ENCODE peak calls at places on chromosomes 5 and 9, in four cellular contexts. D is H1, W is GM12878, Q is HepG2. X is an unnamed sample.

GRCh38 chr9:24931894-24932293 is 386.2 kb upstream of the IZUMO3 start:
- DNase-seq in Q (no peak), D (no peak), W (no peak), X (no peak)

GRCh38 chr9:127345566-127345965 is 51.4 kb upstream of the SLC2A8 start:
- DNase-seq in D (no peak), Q (no peak), W (no peak), X (no peak)

GRCh38 chr9:4068449-4068848 is 231.4 kb downstream of the GLIS3 start:
- DNase-seq in W (no peak), Q (peak), D (no peak), X (no peak)

GRCh38 chr5:134649163-134649916 is 755 bp downstream of the SEC24A start:
- DNase-seq in D (no peak), W (no peak), Q (no peak), X (peak)

GRCh38 chr5:173326501-173326960 is 1.7 kb downstream of the STC2 start:
- DNase-seq in W (no peak), D (no peak), Q (no peak), X (peak)

GRCh38 chr9:96087669-96088299 is 212.3 kb downstream of the ERCC6L2 start:
- DNase-seq in W (no peak), Q (no peak), D (no peak), X (no peak)

GRCh38 chr9:126981218-126981617 is 66.6 kb downstream of the RALGPS1 start:
- DNase-seq in D (no peak), W (no peak), Q (no peak), X (no peak)

GRCh38 chr5:35393901-35394300 is 163.6 kb upstream of the PRLR start:
- DNase-seq in W (peak), Q (no peak), D (no peak), X (no peak)

GRCh38 chr5:137491121-137491520 is 8.0 kb downstream of the SPOCK1 start:
- DNase-seq in Q (no peak), W (no peak), D (no peak), X (no peak)

GRCh38 chr5:60668715-60669304 is 31.2 kb downstream of the DEPDC1B start:
- DNase-seq in W (no peak), D (no peak), Q (peak), X (peak)

GRCh38 chr5:110054240-110054639 is 364.5 kb downstream of the MAN2A1 start:
- DNase-seq in D (no peak), Q (peak), W (peak), X (peak)

GRCh38 chr5:147349241-147349640 is 114.4 kb downstream of the STK32A start:
- DNase-seq in Q (no peak), D (no peak), W (no peak), X (no peak)

GRCh38 chr9:134163374-134164196 is 779 bp downstream of the RNU6ATAC start:
- DNase-seq in W (no peak), Q (no peak), D (peak), X (no peak)

GRCh38 chr5:79133121-79133656 is 21.6 kb downstream of the BHMT start:
- DNase-seq in Q (peak), W (no peak), D (no peak), X (no peak)

GRCh38 chr5:141863569-141864178 is 14.5 kb downstream of the PCDH1 start:
- DNase-seq in D (no peak), W (no peak), Q (no peak), X (no peak)

GRCh38 chr9:135933114-135933513 is 25.8 kb upstream of the CAMSAP1 start:
- DNase-seq in Q (no peak), D (no peak), W (no peak), X (no peak)

GRCh38 chr5:58933891-58934628 is 351.2 kb downstream of the RAB3C start:
- DNase-seq in W (no peak), Q (no peak), D (no peak), X (no peak)

GRCh38 chr9:137034709-137035506 is 3.0 kb upstream of the FUT7 start:
- DNase-seq in W (peak), D (peak), Q (peak), X (peak)

GRCh38 chr5:73544429-73545402 is 20.7 kb downstream of the ANKRA2 start:
- DNase-seq in Q (peak), D (no peak), W (no peak), X (no peak)

GRCh38 chr5:115831163-115831768 is 10.1 kb downstream of the ATG12 start:
- DNase-seq in W (no peak), Q (peak), D (no peak), X (peak)

GRCh38 chr5:80975065-80975464 is 14.9 kb downstream of the RASGRF2 start:
- DNase-seq in D (no peak), W (no peak), Q (peak), X (no peak)

GRCh38 chr9:77375956-77376532 is 198.7 kb downstream of the VPS13A start:
- DNase-seq in D (no peak), Q (no peak), W (no peak), X (no peak)

GRCh38 chr9:92619601-92620300 is 50.2 kb downstream of the IPPK start:
- DNase-seq in D (no peak), W (no peak), Q (no peak), X (no peak)

GRCh38 chr5:126139086-126139485 is 284.1 kb upstream of the GRAMD2B start:
- DNase-seq in D (no peak), Q (no peak), W (no peak), X (no peak)

GRCh38 chr9:110996436-110997224 is 41.6 kb downstream of the LPAR1 start:
- DNase-seq in W (no peak), D (no peak), Q (no peak), X (no peak)

GRCh38 chr9:133955821-133956411 is 36.2 kb downstream of the VAV2 start:
- DNase-seq in D (peak), W (no peak), Q (no peak), X (no peak)

GRCh38 chr5:132254321-132254977 is 3.0 kb upstream of the PDLIM4 start:
- DNase-seq in D (no peak), Q (no peak), W (no peak), X (no peak)

GRCh38 chr5:132253008-132253441 is 4.5 kb upstream of the PDLIM4 start:
- DNase-seq in W (no peak), D (no peak), Q (no peak), X (no peak)

GRCh38 chr5:132253452-132254320 is 3.8 kb upstream of the PDLIM4 start:
- DNase-seq in W (no peak), D (no peak), Q (no peak), X (no peak)

GRCh38 chr5:132250547-132250946 is 6.9 kb upstream of the PDLIM4 start:
- DNase-seq in D (no peak), W (no peak), Q (no peak), X (no peak)

DNA sequence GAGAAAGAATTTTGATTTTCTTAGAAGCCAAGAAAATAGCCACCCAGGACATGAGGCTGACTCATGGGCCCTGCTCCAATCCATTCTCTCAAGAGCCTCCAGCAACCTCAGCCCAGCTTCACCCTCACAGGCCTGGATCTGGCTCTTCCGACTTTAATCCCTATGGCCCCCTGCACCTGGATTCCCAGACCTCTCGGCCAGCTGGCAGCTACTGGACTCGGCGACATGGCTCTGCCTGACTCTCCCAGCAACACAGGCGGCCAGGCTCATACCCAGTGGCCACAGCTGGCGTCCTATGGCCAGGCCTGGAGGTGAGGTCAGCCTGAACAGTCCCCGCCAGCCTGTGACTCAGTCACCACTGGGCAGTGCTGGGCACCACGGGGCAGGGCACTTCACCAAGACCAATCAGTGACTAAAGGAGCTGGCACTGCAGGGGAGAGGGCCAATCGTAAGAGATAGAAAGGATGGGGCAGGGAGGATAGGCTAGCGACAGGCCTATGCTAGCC is 6.2 kb upstream of the PDLIM4 start:
- DNase-seq in D (no peak), Q (no peak), W (no peak), X (no peak)
- TF ChIP-seq ATF3 in D (no peak), Q (no peak), W (no peak), X (no peak)

GRCh38 chr9:106376689-106377088 is 486.3 kb upstream of the ZNF462 start:
- DNase-seq in D (no peak), Q (no peak), W (no peak), X (no peak)
- TF ChIP-seq KDM1A in D (no peak), Q (no peak), W (no peak), X (no peak)

GRCh38 chr5:178240341-178240741 is 7.7 kb upstream of the PHYKPL start:
- DNase-seq in Q (no peak), W (no peak), D (no peak), X (no peak)
- TF ChIP-seq ATF3 in Q (no peak), W (no peak), D (no peak), X (no peak)

DNA sequence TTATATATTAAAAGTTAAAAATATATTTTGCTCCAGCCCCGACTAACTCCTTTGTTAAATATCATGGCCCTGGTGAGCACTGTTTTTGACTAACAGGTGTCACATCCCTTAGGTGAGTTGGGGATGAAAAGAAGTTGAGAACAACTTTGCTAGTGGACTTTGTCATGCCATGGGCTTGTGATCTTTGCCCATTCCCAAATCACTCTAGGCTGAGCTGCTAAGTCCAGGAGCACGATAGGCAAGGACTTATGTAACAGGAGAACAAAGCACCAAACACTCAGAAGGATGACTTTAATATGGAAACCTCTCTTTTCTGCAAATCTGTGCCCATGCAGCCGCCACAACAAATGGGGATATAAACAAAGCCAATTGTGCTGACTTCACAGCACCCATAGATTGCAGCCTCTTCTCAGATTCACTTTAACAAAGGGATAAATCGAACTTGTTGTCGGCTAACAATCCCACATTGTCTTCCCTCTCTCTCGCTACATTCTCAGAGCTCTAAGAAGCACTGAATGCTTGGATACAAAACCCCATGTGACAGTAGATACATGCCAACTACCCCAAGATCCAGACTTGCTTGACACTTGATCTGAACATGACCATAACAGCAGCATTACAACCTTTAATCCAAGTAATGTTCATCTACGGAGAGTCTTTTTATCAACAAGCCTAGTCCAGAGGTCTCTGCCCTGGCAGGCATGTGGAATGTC is 86.8 kb upstream of the CD180 start:
- DNase-seq in D (no peak), Q (peak), W (no peak), X (no peak)
- TF ChIP-seq KDM1A in D (no peak), Q (no peak), W (no peak), X (no peak)

GRCh38 chr5:7741415-7742065 is 109.4 kb downstream of the CFAP90 start:
- DNase-seq in D (no peak), W (no peak), Q (no peak), X (no peak)
- TF ChIP-seq ATF3 in D (no peak), W (no peak), Q (no peak), X (no peak)

DNA sequence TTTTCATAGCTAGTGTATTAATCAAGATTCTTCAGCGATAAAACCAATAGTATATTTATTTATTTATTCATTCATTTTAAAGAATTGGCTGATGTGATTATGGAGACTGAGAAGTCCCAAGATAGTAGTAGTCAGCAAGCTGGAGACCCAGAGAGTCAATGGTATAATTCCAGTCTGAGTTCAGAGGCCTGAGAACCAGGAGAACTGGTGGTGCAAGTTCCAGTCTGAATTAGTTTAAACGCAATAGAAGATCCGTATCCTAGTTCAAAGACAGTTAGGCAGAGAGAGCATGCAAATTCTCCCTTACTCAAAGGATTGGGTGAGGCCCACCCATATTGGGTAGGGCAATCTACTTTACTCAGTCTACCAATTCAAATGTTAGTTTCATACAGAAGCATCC is 364.2 kb upstream of the RPS23 start:
- DNase-seq in Q (no peak), W (no peak), D (no peak), X (no peak)
- TF ChIP-seq KDM1A in Q (no peak), W (no peak), D (no peak), X (no peak)

DNA sequence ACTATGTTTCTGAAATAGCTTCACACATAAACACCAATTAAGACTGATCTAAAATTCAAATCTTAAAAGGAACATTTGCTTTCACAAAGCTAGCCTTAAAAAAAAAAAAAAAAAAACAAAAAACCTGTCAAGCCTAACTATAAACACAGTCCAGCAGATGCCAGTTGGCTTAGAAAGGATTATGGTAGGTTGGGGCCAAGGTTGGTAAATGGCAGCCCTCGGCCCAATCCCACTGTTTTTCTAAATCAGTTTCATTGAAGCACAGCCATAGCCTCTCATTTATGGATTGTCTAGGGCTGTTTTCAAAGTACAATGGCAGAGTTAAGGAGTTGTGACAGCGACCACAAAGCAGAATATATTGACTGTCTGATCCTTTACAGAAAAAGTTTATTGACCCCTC is 75.7 kb upstream of the FRRS1L start:
- DNase-seq in W (no peak), Q (no peak), D (no peak), X (no peak)
- TF ChIP-seq ATF3 in W (no peak), Q (no peak), D (no peak), X (no peak)

DNA sequence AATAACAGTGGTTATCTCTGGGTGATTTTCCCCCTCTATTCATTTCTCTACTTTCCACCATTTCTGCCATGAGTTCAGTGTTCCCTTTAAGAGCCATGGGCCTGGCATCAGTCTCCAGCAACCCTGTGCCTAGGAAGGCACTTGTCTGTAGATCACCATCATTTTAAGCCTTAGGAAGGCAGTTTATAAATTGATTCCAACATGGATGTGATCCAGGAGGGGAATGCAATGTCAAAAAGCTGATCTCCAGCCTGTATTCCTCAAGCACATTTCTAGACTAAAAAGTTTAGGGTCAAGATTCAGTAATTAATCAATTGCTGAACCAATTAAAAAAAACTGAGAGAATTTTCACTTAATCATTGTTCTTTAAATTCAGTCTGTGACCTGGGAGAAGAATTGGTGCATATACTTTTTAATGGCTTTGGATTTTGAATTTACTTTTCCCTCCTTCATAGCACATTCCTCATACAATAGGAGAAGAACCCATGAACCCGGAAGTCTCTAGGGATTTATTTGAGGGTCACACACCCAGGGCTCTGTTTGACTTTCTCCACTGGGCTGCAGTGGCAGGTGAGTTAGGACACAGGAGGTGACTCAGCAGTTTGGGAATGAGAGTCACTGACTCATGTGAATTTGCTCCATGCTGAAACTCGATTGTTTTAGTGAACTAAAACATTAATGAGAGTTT is 6.1 kb upstream of the ERMP1 start:
- DNase-seq in D (no peak), W (no peak), Q (peak), X (peak)
- TF ChIP-seq KDM1A in D (no peak), W (no peak), Q (no peak), X (no peak)

GRCh38 chr5:25241981-25242380 is 597.2 kb upstream of the CDH10 start:
- DNase-seq in Q (no peak), W (no peak), D (no peak), X (no peak)
- TF ChIP-seq ATF3 in Q (no peak), W (no peak), D (no peak), X (no peak)